ENCODE peak calls at places on chromosome X, in seven cellular contexts. A, Q, W, K, P, D and F are unnamed samples.

GRCh38 chrX:10749113-10749512 is 128.7 kb upstream of the MID1 start:
- DNase-seq in P (no peak), K (no peak), W (no peak), D (no peak), A (no peak), Q (no peak), F (no peak)

GRCh38 chrX:38183577-38183976 is 37.1 kb downstream of the SRPX start:
- DNase-seq in Q (no peak), P (no peak), K (no peak), W (no peak), A (no peak), D (no peak), F (no peak)

GRCh38 chrX:125288343-125288742 is 31.3 kb upstream of the TEX13C start:
- DNase-seq in A (no peak), W (no peak), K (no peak), P (no peak), D (no peak), Q (no peak), F (no peak)

GRCh38 chrX:27728291-27728690 is 79.5 kb upstream of the MAGEB10 start:
- DNase-seq in D (no peak), A (peak; percentile 2), W (no peak), P (no peak), Q (peak; percentile 23), K (no peak), F (peak; percentile 81)

GRCh38 chrX:136457303-136457917 is 30.3 kb upstream of the BRS3 start:
- DNase-seq in A (no peak), P (no peak), Q (no peak), D (no peak), W (no peak), K (no peak), F (no peak)

GRCh38 chrX:151397741-151398070 is 700 bp downstream of the VMA21 start:
- DNase-seq in K (peak; percentile 22), W (peak; percentile 33), P (no peak), Q (no peak), D (no peak), A (peak; percentile 6), F (peak; percentile 2)

GRCh38 chrX:40933132-40934078 is 151.8 kb upstream of the USP9X start:
- DNase-seq in P (peak; percentile 31), A (peak; percentile 36), Q (no peak), D (no peak), K (peak; percentile 68), W (peak; percentile 30), F (peak; percentile 82)

GRCh38 chrX:108735087-108735679 is 1.2 kb downstream of the IRS4 start:
- DNase-seq in P (no peak), W (peak; percentile 32), A (peak; percentile 42), K (no peak), Q (no peak), D (no peak), F (peak; percentile 1)

DNA sequence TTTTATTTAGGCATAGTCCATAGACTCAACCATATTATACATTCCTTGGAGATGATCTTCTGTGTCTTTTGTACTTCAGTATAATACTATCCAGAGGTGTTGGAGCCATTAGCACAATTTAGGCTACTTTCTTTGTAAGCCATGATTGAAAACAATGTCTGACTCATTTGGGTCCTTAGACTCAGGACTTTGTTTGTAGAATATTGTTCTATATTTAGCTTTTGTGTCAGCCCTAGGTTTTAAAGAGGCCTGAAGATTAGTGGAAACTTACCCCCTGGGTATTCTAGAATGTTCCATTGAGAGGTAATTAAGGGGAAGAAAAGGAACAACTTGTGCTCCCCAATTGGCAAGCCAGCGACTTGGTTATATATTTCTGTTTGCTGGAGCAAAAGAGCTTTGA is 145.2 kb upstream of the SCML1 start:
- DNase-seq in A (no peak), P (no peak), K (no peak), Q (no peak), W (no peak), D (no peak), F (peak; percentile 53)
- H3K4me2 ChIP-seq in A (peak overlapping the region; percentile 90), P (no peak overlapping the region), K (no peak overlapping the region), Q (no peak overlapping the region), W (peak overlapping the region; percentile 73), D (no peak overlapping the region), F (peak overlapping the region; percentile 56)

GRCh38 chrX:42535233-42535632 is 242.7 kb downstream of the PPP1R2C start:
- DNase-seq in Q (no peak), P (no peak), W (no peak), A (no peak), K (no peak), D (no peak), F (no peak)

GRCh38 chrX:42524374-42524773 is 253.6 kb downstream of the PPP1R2C start:
- DNase-seq in Q (peak; percentile 3), P (no peak), K (no peak), W (no peak), A (no peak), D (no peak), F (no peak)

GRCh38 chrX:42533761-42534160 is 244.2 kb downstream of the PPP1R2C start:
- DNase-seq in W (no peak), D (no peak), P (no peak), A (no peak), K (no peak), Q (no peak), F (no peak)

GRCh38 chrX:42531431-42531830 is 246.5 kb downstream of the PPP1R2C start:
- DNase-seq in P (no peak), K (no peak), A (no peak), W (no peak), D (no peak), Q (no peak), F (no peak)

GRCh38 chrX:42530027-42530426 is 247.9 kb downstream of the PPP1R2C start:
- DNase-seq in W (no peak), P (no peak), K (no peak), A (no peak), D (no peak), Q (no peak), F (no peak)
- TF ChIP-seq CTCF in W (no peak), P (no peak), K (no peak), A (no peak), D (peak; percentile 4), Q (no peak), F (no peak)

GRCh38 chrX:102930990-102931756 is 5.9 kb upstream of the RAB40AL start:
- DNase-seq in D (no peak), A (no peak), W (no peak), K (no peak), Q (no peak), P (no peak), F (no peak)

GRCh38 chrX:102934624-102935023 is 2.4 kb upstream of the RAB40AL start:
- DNase-seq in W (peak; percentile 59), P (no peak), Q (no peak), A (peak; percentile 28), K (peak; percentile 18), D (peak; percentile 3), F (peak; percentile 18)
- TF ChIP-seq MAX in W (no peak), P (no peak), Q (no peak), A (no peak), K (no peak), D (no peak), F (no peak)

GRCh38 chrX:73213734-73214133 is 917 bp downstream of the NAP1L2 start:
- DNase-seq in D (no peak), A (no peak), K (no peak), Q (no peak), W (no peak), P (no peak), F (no peak)
- H3K4me2 ChIP-seq in D (no peak overlapping the region), A (peak overlapping the region; percentile 82), K (no peak overlapping the region), Q (no peak overlapping the region), W (peak overlapping the region; percentile 74), P (peak overlapping the region; percentile 38), F (peak overlapping the region; percentile 74)

GRCh38 chrX:30144221-30144620 is 71.1 kb upstream of the MAGEB2 start:
- DNase-seq in A (no peak), W (no peak), Q (no peak), D (no peak), P (no peak), K (no peak), F (no peak)

GRCh38 chrX:30144971-30145731 is 70.2 kb upstream of the MAGEB2 start:
- DNase-seq in P (no peak), W (no peak), K (peak; percentile 6), D (no peak), Q (no peak), A (no peak), F (no peak)

GRCh38 chrX:30141966-30142365 is 73.4 kb upstream of the MAGEB2 start:
- DNase-seq in K (peak; percentile 37), A (peak; percentile 62), D (peak; percentile 27), W (peak; percentile 37), P (no peak), Q (peak; percentile 43), F (peak; percentile 35)
- TF ChIP-seq CTCF in K (peak; percentile 51), A (peak; percentile 24), D (peak; percentile 45), W (peak; percentile 65), P (peak; percentile 41), Q (peak; percentile 39), F (no peak)

GRCh38 chrX:118188977-118189376 is 72.4 kb upstream of the KLHL13 start:
- DNase-seq in A (no peak), D (no peak), K (no peak), P (no peak), Q (no peak), W (peak; percentile 46), F (no peak)

DNA sequence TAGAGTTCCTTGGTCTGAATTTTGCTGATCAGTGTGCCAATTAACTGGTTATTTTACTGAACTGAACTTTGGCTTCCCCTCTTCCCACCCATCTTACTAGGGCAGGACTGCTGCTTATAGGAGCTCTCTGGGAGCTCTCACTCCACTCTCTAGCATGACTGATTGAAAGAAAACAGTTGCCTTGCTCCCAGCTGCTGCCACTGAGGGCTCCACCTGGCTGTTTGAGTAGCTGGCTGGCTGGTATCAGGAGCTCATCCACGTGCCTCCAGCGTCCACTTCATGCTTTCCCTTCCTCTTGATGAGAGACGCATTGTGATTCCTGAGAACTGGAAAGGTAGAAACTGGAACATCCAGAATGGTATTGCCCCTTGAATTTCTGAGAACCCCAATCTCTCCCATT is 73.0 kb upstream of the KLHL13 start:
- DNase-seq in Q (no peak), W (peak; percentile 20), K (no peak), P (no peak), A (no peak), D (no peak), F (no peak)
- TF ChIP-seq MAX in Q (no peak), W (no peak), K (no peak), P (no peak), A (no peak), D (no peak), F (no peak)

DNA sequence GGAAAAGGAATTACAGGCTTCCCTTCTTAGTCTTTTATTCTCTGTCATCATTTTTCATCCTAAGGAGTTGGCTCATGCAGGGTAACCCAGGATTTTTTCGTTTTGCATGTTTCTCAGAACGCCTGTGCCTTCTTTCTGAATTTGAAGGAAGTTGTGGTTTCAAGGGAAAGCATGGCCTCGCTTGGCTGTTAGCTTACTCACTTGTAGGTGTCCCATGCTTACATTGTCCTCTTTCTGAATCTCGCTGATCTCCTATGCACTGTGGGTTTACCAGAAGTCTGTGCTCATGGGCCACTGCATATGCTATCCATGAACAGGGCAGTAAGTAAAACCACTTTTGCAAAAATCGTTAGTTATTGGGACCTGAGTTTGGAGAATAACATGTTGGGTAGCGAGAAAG is 300.2 kb upstream of the PUDP start:
- DNase-seq in Q (no peak), K (no peak), D (no peak), A (no peak), P (no peak), W (no peak), F (no peak)
- H3K4me2 ChIP-seq in Q (no peak overlapping the region), K (no peak overlapping the region), D (no peak overlapping the region), A (no peak overlapping the region), P (no peak overlapping the region), W (no peak overlapping the region), F (no peak overlapping the region)